ENCODE peak calls at places on chromosome 18, in eight cellular contexts. I is HCEC 1CT; Y is HT-29; J is heart left ventricle; U is activated T-cell treated with anti-CD3 and anti-CD28 coated beads, Interleukin-2, amount 50 U/mL, for 72 hours; V is EL; A is ureter; P is left ventricle myocardium superior. M is an unnamed sample.

GRCh38 chr18:2425426-2426317 is 145.6 kb downstream of the METTL4 start:
- DNase-seq in Y (no peak), I (peak), U (no peak), V (peak), J (no peak), P (no peak), A (no peak), M (no peak)

GRCh38 chr18:24466766-24467165 is 6.3 kb downstream of the HRH4 start:
- DNase-seq in U (no peak), Y (no peak), P (no peak), J (no peak), V (no peak), I (no peak), A (no peak), M (no peak)

GRCh38 chr18:76448262-76449109 is 46.6 kb downstream of the ZNF516 start:
- DNase-seq in V (no peak), I (no peak), P (no peak), A (peak), Y (peak), J (no peak), U (no peak), M (peak)

GRCh38 chr18:68937204-68937603 is 139.3 kb downstream of the CCDC102B start:
- DNase-seq in J (no peak), U (no peak), P (no peak), Y (no peak), I (no peak), V (no peak), A (no peak), M (no peak)

GRCh38 chr18:3970929-3971328 is 484.2 kb downstream of the DLGAP1 start:
- DNase-seq in Y (peak), U (no peak), P (no peak), V (no peak), A (no peak), I (no peak), J (no peak), M (no peak)

GRCh38 chr18:63785031-63785430 is 9.8 kb downstream of the SERPINB7 start:
- DNase-seq in I (no peak), J (no peak), U (no peak), V (no peak), Y (no peak), P (no peak), A (no peak), M (no peak)

GRCh38 chr18:10398571-10398970 is 55.9 kb upstream of the APCDD1 start:
- DNase-seq in I (no peak), Y (no peak), V (no peak), U (no peak), A (no peak), P (no peak), J (no peak), M (no peak)

GRCh38 chr18:76938619-76939018 is 116.3 kb downstream of the ZNF236 start:
- DNase-seq in V (no peak), U (no peak), A (no peak), J (no peak), P (no peak), Y (no peak), I (no peak), M (no peak)

GRCh38 chr18:63869374-63869773 is 18.1 kb upstream of the SERPINB2 start:
- DNase-seq in P (no peak), U (no peak), Y (no peak), V (peak), A (no peak), I (peak), J (no peak), M (no peak)

GRCh38 chr18:73479472-73479871 is 611.7 kb upstream of the NETO1 start:
- DNase-seq in P (no peak), U (no peak), V (peak), Y (no peak), A (no peak), J (no peak), I (no peak), M (no peak)

GRCh38 chr18:36903215-36903928 is 74.4 kb downstream of the KIAA1328 start:
- DNase-seq in J (no peak), P (no peak), Y (no peak), V (no peak), U (no peak), A (no peak), I (no peak), M (no peak)

GRCh38 chr18:25147878-25148488 is 204.0 kb downstream of the ZNF521 start:
- DNase-seq in U (no peak), I (no peak), P (no peak), J (no peak), Y (no peak), A (no peak), V (no peak), M (no peak)

GRCh38 chr18:45275367-45276113 is 339.7 kb upstream of the SLC14A2 start:
- DNase-seq in U (peak), A (no peak), P (no peak), J (no peak), I (peak), V (peak), Y (peak), M (no peak)

GRCh38 chr18:5414546-5414945 is 119.0 kb upstream of the ZBTB14 start:
- DNase-seq in P (no peak), I (no peak), A (no peak), Y (no peak), U (no peak), V (no peak), J (no peak), M (no peak)

GRCh38 chr18:76256897-76257500 is 238.0 kb downstream of the ZNF516 start:
- DNase-seq in P (no peak), I (peak), V (peak), J (no peak), A (no peak), Y (peak), U (no peak), M (no peak)

GRCh38 chr18:64851796-64852195 is 702.9 kb upstream of the LINC00305 start:
- DNase-seq in Y (no peak), A (no peak), I (no peak), U (no peak), P (no peak), J (no peak), V (no peak), M (no peak)

GRCh38 chr18:37243756-37244155 is 321.8 kb downstream of the CELF4 start:
- DNase-seq in U (no peak), I (no peak), P (no peak), V (no peak), J (no peak), Y (no peak), A (no peak), M (no peak)

GRCh38 chr18:2538844-2539243 is 32.5 kb downstream of the METTL4 start:
- DNase-seq in Y (no peak), U (no peak), V (no peak), P (no peak), A (no peak), I (no peak), J (no peak), M (no peak)

GRCh38 chr18:8930990-8931648 is 171.4 kb upstream of the NDUFV2 start:
- DNase-seq in U (no peak), I (no peak), J (no peak), Y (no peak), P (no peak), V (no peak), A (no peak), M (no peak)

GRCh38 chr18:23593720-23594119 is 7.4 kb upstream of the NPC1 start:
- DNase-seq in U (no peak), P (no peak), J (no peak), V (peak), Y (no peak), A (no peak), I (peak), M (no peak)

GRCh38 chr18:63317982-63318881 is 1.3 kb downstream of the BCL2 start:
- DNase-seq in P (peak), J (peak), A (peak), I (no peak), Y (no peak), V (peak), U (peak), M (no peak)

GRCh38 chr18:80252136-80252535 is 4.8 kb upstream of the PARD6G start:
- DNase-seq in Y (no peak), A (no peak), U (no peak), J (no peak), P (no peak), V (peak), I (peak), M (no peak)

GRCh38 chr18:37502036-37502435 is 63.6 kb downstream of the CELF4 start:
- DNase-seq in V (no peak), A (no peak), Y (no peak), P (no peak), U (no peak), I (no peak), J (no peak), M (no peak)

GRCh38 chr18:50240083-50240563 is 26.2 kb downstream of the CFAP53 start:
- DNase-seq in I (no peak), P (no peak), U (peak), V (peak), Y (peak), A (no peak), J (no peak), M (no peak)

GRCh38 chr18:42414756-42415454 is 459.9 kb downstream of the PIK3C3 start:
- DNase-seq in J (no peak), V (no peak), Y (no peak), P (no peak), U (no peak), A (no peak), I (no peak), M (no peak)

GRCh38 chr18:60003610-60004185 is 103.9 kb downstream of the PMAIP1 start:
- DNase-seq in A (no peak), I (no peak), J (no peak), V (no peak), P (no peak), U (no peak), Y (no peak), M (no peak)

GRCh38 chr18:27606851-27607250 is 421.7 kb upstream of the CHST9 start:
- DNase-seq in P (no peak), V (no peak), J (no peak), A (no peak), I (no peak), Y (no peak), U (no peak), M (no peak)

GRCh38 chr18:58412844-58413666 is 215.8 kb downstream of the ALPK2 start:
- DNase-seq in Y (no peak), I (no peak), V (no peak), J (no peak), P (no peak), U (no peak), A (no peak), M (no peak)

GRCh38 chr18:76937597-76937996 is 115.2 kb downstream of the ZNF236 start:
- DNase-seq in P (no peak), J (no peak), I (no peak), Y (no peak), V (peak), U (no peak), A (no peak), M (no peak)

M was measured in vagina.